ENCODE peak calls at places on chromosomes 4 and X, in six cellular contexts. One of them, this sample, is unnamed.

GRCh38 chrX:14616876-14617275 is 87.5 kb downstream of the GLRA2 start:
- DNase-seq in GM13976: no peak
- DNase-seq in activated CD8-positive, alpha-beta memory T cell treated with anti-CD3 and anti-CD28 coated beads for 24 hours: no peak
- DNase-seq in fibroblast of lung: peak; percentile 72
- DNase-seq in amniotic epithelial cell: no peak
- DNase-seq in activated T-helper 1 cell treated with anti-CD3 and anti-CD28 coated beads, Interleukin-2, amount 50 U/mL, for 16 hours: no peak
- DNase-seq in this sample: no peak

GRCh38 chr4:108036252-108036651 is 46.6 kb downstream of the HADH start:
- DNase-seq in GM13976: peak; percentile 73
- DNase-seq in activated CD8-positive, alpha-beta memory T cell treated with anti-CD3 and anti-CD28 coated beads for 24 hours: peak; percentile 75
- DNase-seq in fibroblast of lung: no peak
- DNase-seq in amniotic epithelial cell: no peak
- DNase-seq in activated T-helper 1 cell treated with anti-CD3 and anti-CD28 coated beads, Interleukin-2, amount 50 U/mL, for 16 hours: peak; percentile 28
- DNase-seq in this sample: no peak

GRCh38 chr4:33724685-33725084 is 2519.6 kb downstream of the ARAP2 start:
- DNase-seq in GM13976: no peak
- DNase-seq in activated CD8-positive, alpha-beta memory T cell treated with anti-CD3 and anti-CD28 coated beads for 24 hours: no peak
- DNase-seq in fibroblast of lung: no peak
- DNase-seq in amniotic epithelial cell: peak; percentile 51
- DNase-seq in activated T-helper 1 cell treated with anti-CD3 and anti-CD28 coated beads, Interleukin-2, amount 50 U/mL, for 16 hours: no peak
- DNase-seq in this sample: no peak

GRCh38 chrX:40496728-40497127 is 84.0 kb upstream of the ATP6AP2 start:
- DNase-seq in GM13976: no peak
- DNase-seq in activated CD8-positive, alpha-beta memory T cell treated with anti-CD3 and anti-CD28 coated beads for 24 hours: no peak
- DNase-seq in fibroblast of lung: peak; percentile 33
- DNase-seq in amniotic epithelial cell: no peak
- DNase-seq in activated T-helper 1 cell treated with anti-CD3 and anti-CD28 coated beads, Interleukin-2, amount 50 U/mL, for 16 hours: no peak
- DNase-seq in this sample: no peak

GRCh38 chr4:23233596-23233995 is 540.9 kb downstream of the GBA3 start:
- DNase-seq in GM13976: no peak
- DNase-seq in activated CD8-positive, alpha-beta memory T cell treated with anti-CD3 and anti-CD28 coated beads for 24 hours: no peak
- DNase-seq in fibroblast of lung: no peak
- DNase-seq in amniotic epithelial cell: no peak
- DNase-seq in activated T-helper 1 cell treated with anti-CD3 and anti-CD28 coated beads, Interleukin-2, amount 50 U/mL, for 16 hours: no peak
- DNase-seq in this sample: no peak

GRCh38 chr4:121932212-121932974 is 19.5 kb downstream of the TRPC3 start:
- DNase-seq in GM13976: no peak
- DNase-seq in activated CD8-positive, alpha-beta memory T cell treated with anti-CD3 and anti-CD28 coated beads for 24 hours: no peak
- DNase-seq in fibroblast of lung: no peak
- DNase-seq in amniotic epithelial cell: no peak
- DNase-seq in activated T-helper 1 cell treated with anti-CD3 and anti-CD28 coated beads, Interleukin-2, amount 50 U/mL, for 16 hours: no peak
- DNase-seq in this sample: no peak

GRCh38 chrX:44152867-44153266 is 179.7 kb upstream of the NDP start:
- DNase-seq in GM13976: no peak
- DNase-seq in activated CD8-positive, alpha-beta memory T cell treated with anti-CD3 and anti-CD28 coated beads for 24 hours: no peak
- DNase-seq in fibroblast of lung: peak; percentile 69
- DNase-seq in amniotic epithelial cell: peak; percentile 36
- DNase-seq in activated T-helper 1 cell treated with anti-CD3 and anti-CD28 coated beads, Interleukin-2, amount 50 U/mL, for 16 hours: no peak
- DNase-seq in this sample: no peak

GRCh38 chr4:184583738-184584502 is 65.3 kb downstream of the CASP3 start:
- DNase-seq in GM13976: peak; percentile 61
- DNase-seq in activated CD8-positive, alpha-beta memory T cell treated with anti-CD3 and anti-CD28 coated beads for 24 hours: no peak
- DNase-seq in fibroblast of lung: no peak
- DNase-seq in amniotic epithelial cell: no peak
- DNase-seq in activated T-helper 1 cell treated with anti-CD3 and anti-CD28 coated beads, Interleukin-2, amount 50 U/mL, for 16 hours: no peak
- DNase-seq in this sample: no peak

GRCh38 chr4:145177511-145177905 is 2.9 kb downstream of the OTUD4 start:
- DNase-seq in GM13976: no peak
- DNase-seq in activated CD8-positive, alpha-beta memory T cell treated with anti-CD3 and anti-CD28 coated beads for 24 hours: no peak
- DNase-seq in fibroblast of lung: peak; percentile 40
- DNase-seq in amniotic epithelial cell: peak; percentile 38
- DNase-seq in activated T-helper 1 cell treated with anti-CD3 and anti-CD28 coated beads, Interleukin-2, amount 50 U/mL, for 16 hours: no peak
- DNase-seq in this sample: no peak

GRCh38 chr4:61294001-61294400 is 93.9 kb downstream of the ADGRL3 start:
- DNase-seq in GM13976: no peak
- DNase-seq in activated CD8-positive, alpha-beta memory T cell treated with anti-CD3 and anti-CD28 coated beads for 24 hours: no peak
- DNase-seq in fibroblast of lung: no peak
- DNase-seq in amniotic epithelial cell: no peak
- DNase-seq in activated T-helper 1 cell treated with anti-CD3 and anti-CD28 coated beads, Interleukin-2, amount 50 U/mL, for 16 hours: no peak
- DNase-seq in this sample: no peak

GRCh38 chrX:7132335-7133035 is 15.0 kb upstream of the STS start:
- DNase-seq in GM13976: no peak
- DNase-seq in activated CD8-positive, alpha-beta memory T cell treated with anti-CD3 and anti-CD28 coated beads for 24 hours: no peak
- DNase-seq in fibroblast of lung: peak; percentile 65
- DNase-seq in amniotic epithelial cell: peak; percentile 68
- DNase-seq in activated T-helper 1 cell treated with anti-CD3 and anti-CD28 coated beads, Interleukin-2, amount 50 U/mL, for 16 hours: no peak
- DNase-seq in this sample: no peak

GRCh38 chr4:1579834-1580686 is 104.1 kb downstream of the FAM53A start:
- DNase-seq in GM13976: peak; percentile 95
- DNase-seq in activated CD8-positive, alpha-beta memory T cell treated with anti-CD3 and anti-CD28 coated beads for 24 hours: peak; percentile 93
- DNase-seq in fibroblast of lung: no peak
- DNase-seq in amniotic epithelial cell: peak; percentile 59
- DNase-seq in activated T-helper 1 cell treated with anti-CD3 and anti-CD28 coated beads, Interleukin-2, amount 50 U/mL, for 16 hours: peak; percentile 89
- DNase-seq in this sample: peak; percentile 81

GRCh38 chr4:1748465-1748995 is 27.2 kb downstream of the TACC3 start:
- DNase-seq in GM13976: peak; percentile 95
- DNase-seq in activated CD8-positive, alpha-beta memory T cell treated with anti-CD3 and anti-CD28 coated beads for 24 hours: peak; percentile 93
- DNase-seq in fibroblast of lung: peak; percentile 55
- DNase-seq in amniotic epithelial cell: peak; percentile 53
- DNase-seq in activated T-helper 1 cell treated with anti-CD3 and anti-CD28 coated beads, Interleukin-2, amount 50 U/mL, for 16 hours: peak; percentile 57
- DNase-seq in this sample: peak; percentile 59

GRCh38 chr4:123554263-123554662 is 157.7 kb downstream of the SPRY1 start:
- DNase-seq in GM13976: no peak
- DNase-seq in activated CD8-positive, alpha-beta memory T cell treated with anti-CD3 and anti-CD28 coated beads for 24 hours: no peak
- DNase-seq in fibroblast of lung: no peak
- DNase-seq in amniotic epithelial cell: no peak
- DNase-seq in activated T-helper 1 cell treated with anti-CD3 and anti-CD28 coated beads, Interleukin-2, amount 50 U/mL, for 16 hours: no peak
- DNase-seq in this sample: no peak

This sample was measured in SW480.